ENCODE peak calls at places on chromosomes 1 and 21, in nine cellular contexts. E is GM20000, D is AG04450, T is fibroblast of mammary gland, W is right atrium auricular region, K is heart right ventricle, R is prostate gland, X is WTC11, F is heart left ventricle. V is an unnamed sample.

GRCh38 chr1:104932030-104932915 is 1182.6 kb downstream of the AMY1C start:
- DNase-seq in X (no peak), D (no peak), E (peak), W (no peak), R (no peak), F (no peak), T (no peak), K (no peak), V (no peak)

GRCh38 chr1:47385020-47385419 is 31.1 kb upstream of the FOXE3 start:
- DNase-seq in D (no peak), T (no peak), X (no peak), R (no peak), E (no peak), F (no peak), K (no peak), W (no peak), V (no peak)

GRCh38 chr1:36585760-36586072 is 103.0 kb upstream of the CSF3R start:
- DNase-seq in X (no peak), R (no peak), D (no peak), F (no peak), K (no peak), T (no peak), W (no peak), E (no peak), V (no peak)

GRCh38 chr1:90393025-90393424 is 324.1 kb downstream of the BARHL2 start:
- DNase-seq in X (no peak), R (no peak), F (no peak), W (no peak), T (no peak), D (no peak), E (no peak), K (no peak), V (no peak)

GRCh38 chr1:61980561-61980960 is 214.1 kb upstream of the L1TD1 start:
- DNase-seq in R (no peak), W (no peak), X (peak), F (no peak), E (no peak), T (peak), D (no peak), K (no peak), V (no peak)

GRCh38 chr1:112714313-112715263 is 544 bp downstream of the PPM1J start:
- DNase-seq in X (no peak), E (peak), T (no peak), D (no peak), F (no peak), R (no peak), K (no peak), W (no peak), V (no peak)

GRCh38 chr1:27542463-27543273 is 52.7 kb upstream of the WASF2 start:
- DNase-seq in R (peak), T (peak), E (no peak), F (peak), W (peak), D (no peak), X (no peak), K (peak), V (no peak)

GRCh38 chr1:50023292-50024159 is at the start of gene AGBL4:
- DNase-seq in D (no peak), F (peak), K (peak), R (peak), E (no peak), W (no peak), T (peak), X (peak), V (no peak)

GRCh38 chr1:247204177-247204647 is 32.4 kb upstream of the ZNF124 start:
- DNase-seq in T (no peak), K (no peak), R (no peak), X (no peak), E (no peak), D (no peak), W (no peak), F (no peak), V (no peak)

GRCh38 chr1:62962794-62963776 is 179.2 kb downstream of the ATG4C start:
- DNase-seq in D (no peak), E (peak), R (peak), T (peak), W (no peak), F (peak), X (peak), K (no peak), V (peak)

GRCh38 chr1:20699558-20699957 is 18.2 kb downstream of the KIF17 start:
- DNase-seq in D (no peak), R (no peak), W (no peak), X (no peak), E (no peak), T (no peak), K (no peak), F (no peak), V (no peak)

GRCh38 chr1:27403065-27403726 is 10.8 kb downstream of the GPR3 start:
- DNase-seq in K (peak), E (peak), T (peak), D (no peak), R (peak), X (peak), F (peak), W (peak), V (peak)

GRCh38 chr1:2229032-2229920 is 1.2 kb downstream of the SKI start:
- DNase-seq in T (peak), F (peak), X (peak), E (peak), W (no peak), D (no peak), K (peak), R (peak), V (peak)

GRCh38 chr1:20312818-20313217 is 22.1 kb downstream of the VWA5B1 start:
- DNase-seq in E (no peak), T (no peak), F (no peak), W (no peak), R (no peak), X (no peak), D (no peak), K (no peak), V (no peak)

GRCh38 chr1:210754931-210755670 is 378.8 kb downstream of the KCNH1 start:
- DNase-seq in E (no peak), X (no peak), F (no peak), W (no peak), R (peak), T (no peak), D (no peak), K (no peak), V (no peak)

GRCh38 chr1:62100442-62100841 is 94.2 kb upstream of the L1TD1 start:
- DNase-seq in E (no peak), F (no peak), D (no peak), T (no peak), K (no peak), W (no peak), X (no peak), R (no peak), V (no peak)

GRCh38 chr1:155218854-155219591 is 10.5 kb downstream of the MTX1 start:
- DNase-seq in K (no peak), T (peak), F (no peak), E (no peak), R (peak), W (no peak), D (no peak), X (no peak), V (no peak)

GRCh38 chr1:203478231-203478630 is 2.6 kb downstream of the PRELP start:
- DNase-seq in F (no peak), R (no peak), T (no peak), D (no peak), W (no peak), E (no peak), X (no peak), K (no peak), V (no peak)

GRCh38 chr1:236687273-236687672 is 974 bp downstream of the ACTN2 start:
- DNase-seq in T (no peak), X (no peak), W (no peak), K (no peak), R (no peak), F (peak), D (no peak), E (no peak), V (no peak)

GRCh38 chr1:180953791-180954721 is 41.4 kb downstream of the KIAA1614 start:
- DNase-seq in E (peak), R (peak), X (peak), D (peak), T (peak), K (peak), W (peak), F (peak), V (peak)

GRCh38 chr1:61436016-61436415 is 288.9 kb downstream of the TM2D1 start:
- DNase-seq in W (no peak), F (no peak), E (no peak), T (no peak), R (no peak), D (no peak), K (no peak), X (no peak), V (no peak)

GRCh38 chr1:33455537-33456301 is 16.7 kb upstream of the ZSCAN20 start:
- DNase-seq in E (peak), D (peak), W (peak), X (peak), T (peak), F (peak), R (peak), K (no peak), V (peak)

GRCh38 chr1:150613061-150613920 is 16.1 kb downstream of the ENSA start:
- DNase-seq in K (no peak), W (no peak), T (peak), D (no peak), F (peak), E (peak), X (no peak), R (peak), V (peak)

GRCh38 chr1:159892944-159893343 is 7.0 kb downstream of the CFAP45 start:
- DNase-seq in R (no peak), F (no peak), D (no peak), W (no peak), X (no peak), E (no peak), T (no peak), K (no peak), V (no peak)

GRCh38 chr1:241998412-241998921 is 431 bp downstream of the MAP1LC3C start:
- DNase-seq in D (peak), R (no peak), E (peak), K (peak), F (peak), X (peak), T (peak), W (peak), V (peak)

GRCh38 chr1:34267326-34267725 is 90.6 kb downstream of the C1orf94 start:
- DNase-seq in D (no peak), K (no peak), X (no peak), W (no peak), R (no peak), T (no peak), E (no peak), F (no peak), V (no peak)

GRCh38 chr1:230509281-230509977 is 83.3 kb upstream of the PGBD5 start:
- DNase-seq in X (no peak), W (peak), R (no peak), F (peak), D (peak), T (peak), K (no peak), E (no peak), V (no peak)

GRCh38 chr21:15839026-15839425 is 109.2 kb downstream of the USP25 start:
- DNase-seq in F (no peak), X (no peak), R (no peak), W (no peak), E (no peak), K (no peak), T (no peak), D (no peak), V (no peak)

GRCh38 chr1:236282719-236283118 is 961 bp upstream of the ERO1B start:
- DNase-seq in F (no peak), W (no peak), T (no peak), K (no peak), X (no peak), E (no peak), D (no peak), R (no peak), V (no peak)

GRCh38 chr1:228065543-228066347 is 16.8 kb upstream of the ARF1 start:
- DNase-seq in K (no peak), X (no peak), R (no peak), E (no peak), F (peak), D (no peak), W (no peak), T (no peak), V (no peak)

GRCh38 chr1:26582836-26583460 is 53.4 kb downstream of the RPS6KA1 start:
- DNase-seq in E (peak), D (no peak), X (no peak), R (no peak), W (peak), F (peak), T (peak), K (peak), V (peak)

GRCh38 chr1:37620707-37621106 is 14.0 kb downstream of the RSPO1 start:
- DNase-seq in D (no peak), X (no peak), W (no peak), F (no peak), E (no peak), R (no peak), T (no peak), K (no peak), V (no peak)

GRCh38 chr1:19723874-19724273 is 59.2 kb downstream of the HTR6 start:
- DNase-seq in K (no peak), T (no peak), R (no peak), F (no peak), D (no peak), W (no peak), E (no peak), X (no peak), V (no peak)

GRCh38 chr1:76390451-76390850 is 315.9 kb downstream of the ST6GALNAC3 start:
- DNase-seq in K (peak), D (no peak), R (peak), T (no peak), E (no peak), X (no peak), W (no peak), F (peak), V (no peak)

GRCh38 chr1:179046808-179047636 is 21.3 kb downstream of the FAM20B start:
- DNase-seq in D (no peak), E (no peak), W (no peak), K (no peak), F (no peak), T (no peak), R (no peak), X (no peak), V (no peak)

GRCh38 chr21:42002421-42002958 is 7.7 kb downstream of the ZBTB21 start:
- DNase-seq in X (no peak), R (no peak), F (no peak), D (peak), E (peak), K (no peak), W (no peak), T (peak), V (peak)

GRCh38 chr1:23796466-23797271 is 3.9 kb downstream of the GALE start:
- DNase-seq in T (no peak), D (no peak), K (no peak), E (no peak), F (no peak), R (peak), X (peak), W (no peak), V (no peak)
- TF ChIP-seq CTCF in T (no peak), D (no peak), K (no peak), E (no peak), F (no peak), R (no peak), X (no peak), W (no peak), V (no peak)

DNA sequence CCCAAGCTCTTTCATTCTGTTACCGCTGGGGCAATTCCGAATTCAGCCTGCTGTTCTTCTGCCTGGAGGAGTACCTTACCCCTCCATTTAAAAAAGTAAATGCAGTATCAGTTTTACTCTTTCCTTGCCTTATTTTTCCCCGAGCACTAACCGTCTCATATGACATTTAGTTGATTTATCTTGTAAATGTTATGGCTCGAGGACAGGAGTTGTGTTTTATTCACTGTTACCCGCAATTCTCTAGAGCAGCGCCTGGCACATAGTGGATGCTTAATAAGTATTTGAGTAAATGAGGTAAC is 425 bp upstream of the TADA1 start:
- DNase-seq in W (no peak), E (no peak), D (no peak), T (no peak), X (no peak), R (no peak), F (no peak), K (no peak), V (no peak)
- TF ChIP-seq CTCF in W (no peak), E (no peak), D (no peak), T (peak), X (no peak), R (no peak), F (peak), K (no peak), V (no peak)

DNA sequence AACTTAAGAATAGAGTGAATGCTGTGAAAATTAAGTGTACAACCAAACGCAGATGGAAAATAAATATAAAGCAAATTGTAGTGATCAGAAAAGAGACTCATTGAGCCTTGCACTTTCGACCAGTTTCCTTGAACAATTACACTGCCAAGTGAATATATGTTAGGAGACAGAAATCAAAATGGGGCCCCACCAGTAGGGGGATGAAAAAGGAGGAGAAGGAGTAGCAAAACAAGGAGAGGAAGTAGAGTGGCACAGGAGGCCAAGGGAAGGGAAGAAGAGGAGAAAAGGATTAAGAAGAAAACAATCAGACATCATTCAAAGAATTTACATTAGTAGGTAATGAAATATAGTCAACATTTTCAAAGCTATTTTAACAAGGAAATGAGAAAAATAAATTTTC is 1770.6 kb downstream of the PLA2G4A start:
- DNase-seq in W (no peak), X (no peak), K (no peak), D (no peak), F (no peak), T (no peak), R (no peak), E (no peak), V (no peak)
- TF ChIP-seq CTCF in W (no peak), X (no peak), K (no peak), D (no peak), F (no peak), T (no peak), R (no peak), E (no peak), V (no peak)

GRCh38 chr1:153627797-153628626 is at the start of gene S100A1:
- DNase-seq in R (no peak), D (no peak), W (no peak), X (no peak), F (peak), K (peak), T (no peak), E (no peak), V (no peak)
- TF ChIP-seq CTCF in R (peak), D (no peak), W (peak), X (peak), F (peak), K (no peak), T (no peak), E (no peak), V (no peak)

GRCh38 chr1:192879416-192879815 is 70.6 kb downstream of the RGS2 start:
- DNase-seq in T (peak), R (no peak), K (no peak), W (no peak), X (no peak), F (peak), D (no peak), E (no peak), V (no peak)
- TF ChIP-seq CTCF in T (no peak), R (no peak), K (peak), W (no peak), X (no peak), F (peak), D (no peak), E (no peak), V (no peak)

V was measured in GM13977.